ENCODE peak calls at places on chromosomes 5 and 9, in four cellular contexts. Y is tibial artery; B is effector memory CD8-positive, alpha-beta T cell; X is H9. C is an unnamed sample.

GRCh38 chr5:174459071-174459702 is 265.2 kb upstream of the MSX2 start:
- DNase-seq in Y (no peak), B (no peak), X (no peak), C (no peak)

GRCh38 chr5:14397717-14398116 is 183.9 kb upstream of the OTULINL start:
- DNase-seq in Y (no peak), B (no peak), X (no peak), C (no peak)

GRCh38 chr5:108481355-108481931 is 99.5 kb upstream of the FBXL17 start:
- DNase-seq in Y (no peak), B (no peak), X (peak), C (peak)

GRCh38 chr5:147223951-147224791 is 10.7 kb upstream of the STK32A start:
- DNase-seq in Y (no peak), B (no peak), X (no peak), C (peak)

GRCh38 chr5:61228691-61229280 is 66.5 kb upstream of the SMIM15 start:
- DNase-seq in Y (no peak), B (no peak), X (no peak), C (peak)

GRCh38 chr5:96235008-96235910 is 197.8 kb downstream of the PCSK1 start:
- DNase-seq in Y (no peak), B (no peak), X (no peak), C (no peak)

GRCh38 chr5:58890265-58890664 is 307.4 kb downstream of the RAB3C start:
- DNase-seq in Y (peak), B (no peak), X (no peak), C (no peak)

GRCh38 chr9:75108571-75108970 is 20.3 kb downstream of the OSTF1 start:
- DNase-seq in Y (no peak), B (no peak), X (no peak), C (no peak)

GRCh38 chr9:6945871-6946270 is 188.1 kb downstream of the KDM4C start:
- DNase-seq in Y (no peak), B (no peak), X (no peak), C (no peak)

GRCh38 chr5:30099634-30100033 is 1093.9 kb upstream of the CDH6 start:
- DNase-seq in Y (no peak), B (no peak), X (no peak), C (peak)

GRCh38 chr9:86705474-86705873 is 241.8 kb downstream of the GAS1 start:
- DNase-seq in Y (no peak), B (no peak), X (no peak), C (no peak)

GRCh38 chr9:3292311-3292710 is 233.5 kb downstream of the RFX3 start:
- DNase-seq in Y (no peak), B (no peak), X (no peak), C (no peak)

GRCh38 chr5:132022737-132023136 is 11.3 kb upstream of the ACSL6 start:
- DNase-seq in Y (no peak), B (no peak), X (no peak), C (no peak)

GRCh38 chr9:114094971-114095370 is 4.1 kb downstream of the KIF12 start:
- DNase-seq in Y (peak), B (no peak), X (no peak), C (no peak)

GRCh38 chr5:129945031-129945430 is 40.8 kb downstream of the CHSY3 start:
- DNase-seq in Y (no peak), B (no peak), X (no peak), C (no peak)

GRCh38 chr9:20692554-20692953 is 8.5 kb downstream of the FOCAD start:
- DNase-seq in Y (no peak), B (no peak), X (no peak), C (no peak)

GRCh38 chr5:128009399-128009798 is 74.2 kb upstream of the SLC12A2 start:
- DNase-seq in Y (no peak), B (no peak), X (peak), C (no peak)

GRCh38 chr9:85040806-85041575 is 371.5 kb downstream of the NTRK2 start:
- DNase-seq in Y (no peak), B (no peak), X (no peak), C (no peak)

GRCh38 chr9:121889990-121890563 is 203.0 kb downstream of the TTLL11 start:
- DNase-seq in Y (no peak), B (no peak), X (no peak), C (no peak)

GRCh38 chr9:119216891-119217290 is 152.3 kb downstream of the BRINP1 start:
- DNase-seq in Y (no peak), B (no peak), X (no peak), C (no peak)

GRCh38 chr9:92971121-92971520 is 23.8 kb downstream of the FGD3 start:
- DNase-seq in Y (peak), B (no peak), X (no peak), C (no peak)

GRCh38 chr5:110549301-110549700 is 177.2 kb downstream of the TMEM232 start:
- DNase-seq in Y (no peak), B (no peak), X (no peak), C (no peak)

C was measured in NCI-H345.